ENCODE peak calls at places on chromosome 19, in five cellular contexts. W, T, V, A and F are unnamed samples.

GRCh38 chr19:58203814-58204475 is 21.1 kb downstream of the ZNF274 start:
- DNase-seq in W (no peak), T (no peak), V (no peak), A (no peak), F (no peak)

GRCh38 chr19:50974702-50975555 is 5.5 kb upstream of the KLK6 start:
- DNase-seq in W (peak; percentile 13), T (no peak), V (no peak), A (no peak), F (no peak)

GRCh38 chr19:9622531-9622930 is 1.5 kb upstream of the ZNF561 start:
- DNase-seq in W (no peak), T (no peak), V (peak; percentile 26), A (no peak), F (no peak)

GRCh38 chr19:12611361-12611699 is 610 bp downstream of the ZNF791 start:
- DNase-seq in W (peak; percentile 91), T (peak; percentile 9), V (no peak), A (peak; percentile 21), F (peak; percentile 16)

GRCh38 chr19:29941828-29942403 is at the start of gene URI1:
- DNase-seq in W (peak; percentile 94), T (peak; percentile 28), V (peak; percentile 81), A (peak; percentile 74), F (peak; percentile 86)

GRCh38 chr19:47284324-47284899 is 9.7 kb downstream of the INAFM1 start:
- DNase-seq in W (no peak), T (no peak), V (peak; percentile 80), A (no peak), F (peak; percentile 7)

GRCh38 chr19:39307233-39307821 is 11.1 kb downstream of the IFNL1 start:
- DNase-seq in W (peak; percentile 42), T (no peak), V (no peak), A (peak; percentile 19), F (peak; percentile 66)

GRCh38 chr19:19342086-19343015 is 21.7 kb downstream of the MAU2 start:
- DNase-seq in W (no peak), T (no peak), V (peak; percentile 39), A (peak; percentile 34), F (peak; percentile 60)

GRCh38 chr19:53847555-53847954 is 20.1 kb upstream of the MYADM start:
- DNase-seq in W (no peak), T (no peak), V (no peak), A (no peak), F (no peak)

GRCh38 chr19:39737351-39737750 is 478 bp downstream of the CLC start:
- DNase-seq in W (no peak), T (no peak), V (no peak), A (no peak), F (no peak)